ENCODE peak calls at places on chromosomes 13 and 19, in nine cellular contexts. A is left lung, K is stomach, X is PC-3, S is uterus, D is esophagus squamous epithelium, W is breast epithelium, C is IMR-90, L is ascending aorta. M is an unnamed sample.

GRCh38 chr13:63773476-63773875 is 2357.8 kb upstream of the PCDH20 start:
- DNase-seq in A (no peak), K (no peak), X (no peak), S (no peak), D (no peak), W (no peak), C (no peak), L (no peak), M (no peak)

GRCh38 chr13:33353210-33353609 is 67.7 kb upstream of the STARD13 start:
- DNase-seq in A (peak; percentile 82), K (no peak), X (no peak), S (no peak), D (no peak), W (peak; percentile 48), C (no peak), L (peak; percentile 78), M (no peak)

GRCh38 chr19:10043286-10043927 is 30.1 kb downstream of the RDH8 start:
- DNase-seq in A (no peak), K (no peak), X (peak; percentile 23), S (no peak), D (no peak), W (no peak), C (peak; percentile 33), L (no peak), M (no peak)

GRCh38 chr19:2719910-2720776 is 1.0 kb downstream of the DIRAS1 start:
- DNase-seq in A (no peak), K (no peak), X (no peak), S (no peak), D (no peak), W (no peak), C (peak; percentile 40), L (no peak), M (no peak)

GRCh38 chr13:98144501-98145350 is 1.8 kb downstream of the FARP1 start:
- DNase-seq in A (no peak), K (no peak), X (peak; percentile 62), S (no peak), D (no peak), W (no peak), C (peak; percentile 77), L (no peak), M (no peak)

GRCh38 chr19:42280761-42281174 is 11.7 kb downstream of the CIC start:
- DNase-seq in A (no peak), K (no peak), X (no peak), S (peak; percentile 86), D (no peak), W (no peak), C (peak; percentile 17), L (peak; percentile 92), M (no peak)

GRCh38 chr19:46716672-46717033 is 261 bp downstream of the PRKD2 start:
- DNase-seq in A (no peak), K (no peak), X (no peak), S (no peak), D (no peak), W (no peak), C (no peak), L (no peak), M (no peak)

GRCh38 chr13:36919833-36920611 is at the start of gene SMAD9:
- DNase-seq in A (peak; percentile 84), K (peak; percentile 82), X (peak; percentile 48), S (peak; percentile 78), D (no peak), W (peak; percentile 30), C (peak; percentile 67), L (peak; percentile 86), M (peak; percentile 25)

GRCh38 chr13:95462801-95463200 is 89.7 kb upstream of the CLDN10 start:
- DNase-seq in A (no peak), K (no peak), X (no peak), S (no peak), D (no peak), W (no peak), C (no peak), L (no peak), M (no peak)

GRCh38 chr13:60135344-60135743 is 28.4 kb downstream of the DIAPH3 start:
- DNase-seq in A (no peak), K (no peak), X (no peak), S (no peak), D (no peak), W (no peak), C (no peak), L (no peak), M (no peak)

GRCh38 chr13:60137911-60138570 is 25.7 kb downstream of the DIAPH3 start:
- DNase-seq in A (no peak), K (no peak), X (no peak), S (no peak), D (no peak), W (no peak), C (no peak), L (no peak), M (no peak)

GRCh38 chr13:60138674-60139073 is 25.1 kb downstream of the DIAPH3 start:
- DNase-seq in A (no peak), K (no peak), X (no peak), S (no peak), D (no peak), W (no peak), C (no peak), L (no peak), M (no peak)

GRCh38 chr13:60143775-60144174 is 20.0 kb downstream of the DIAPH3 start:
- DNase-seq in A (no peak), K (no peak), X (peak; percentile 21), S (no peak), D (no peak), W (no peak), C (no peak), L (no peak), M (no peak)

DNA sequence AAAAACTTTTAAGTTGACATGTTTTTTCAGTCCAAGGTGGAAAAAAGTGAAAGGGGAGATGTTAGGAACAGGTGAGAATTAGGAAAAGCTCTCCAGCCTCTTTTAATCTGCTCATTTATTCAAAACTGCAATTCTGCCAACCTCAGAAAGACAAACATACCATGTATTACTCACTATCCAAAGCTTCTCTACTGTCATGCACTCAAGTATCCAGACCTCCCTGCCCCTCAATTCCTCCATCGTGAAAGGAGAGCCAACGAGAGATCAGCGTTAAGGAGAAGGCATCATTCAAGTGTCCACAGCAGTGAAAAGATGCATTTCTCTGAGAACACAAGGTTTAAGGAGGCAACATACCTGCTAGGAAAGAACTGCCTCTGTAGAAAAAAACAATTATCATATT is 24.5 kb downstream of the DIAPH3 start:
- DNase-seq in A (no peak), K (no peak), X (peak; percentile 32), S (no peak), D (no peak), W (no peak), C (peak; percentile 43), L (no peak), M (no peak)
- H3K27ac ChIP-seq in A (no peak overlapping the region), K (no peak overlapping the region), X (no peak overlapping the region), S (no peak overlapping the region), D (no peak overlapping the region), W (no peak overlapping the region), C (no peak overlapping the region), L (no peak overlapping the region), M (no peak overlapping the region)

GRCh38 chr13:101714195-101714594 is 261.7 kb downstream of the ITGBL1 start:
- DNase-seq in A (no peak), K (no peak), X (no peak), S (no peak), D (no peak), W (no peak), C (no peak), L (no peak), M (no peak)

DNA sequence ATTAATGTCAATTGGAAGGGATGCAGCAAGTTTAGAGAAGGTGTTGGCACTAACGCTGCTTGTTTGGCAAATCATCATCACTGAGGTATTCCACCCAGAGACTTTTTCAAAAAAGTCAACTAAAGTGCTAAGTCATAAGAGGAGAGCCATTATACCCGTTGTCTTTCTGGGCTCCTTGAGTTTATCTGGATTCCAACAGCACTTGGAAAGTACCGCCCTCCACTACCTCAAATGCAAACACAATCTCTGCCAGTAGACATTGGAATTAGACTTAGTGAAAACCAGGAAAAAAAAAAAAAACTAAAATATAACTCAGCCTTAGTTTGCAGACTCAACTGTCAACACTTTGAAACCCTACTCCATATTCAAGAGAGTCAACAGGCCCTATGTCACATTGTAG is 266.0 kb downstream of the ITGBL1 start:
- DNase-seq in A (no peak), K (no peak), X (no peak), S (no peak), D (no peak), W (no peak), C (no peak), L (no peak), M (no peak)
- H3K27ac ChIP-seq in A (no peak overlapping the region), K (no peak overlapping the region), X (no peak overlapping the region), S (no peak overlapping the region), D (no peak overlapping the region), W (no peak overlapping the region), C (no peak overlapping the region), L (peak overlapping the region; percentile 28), M (no peak overlapping the region)

DNA sequence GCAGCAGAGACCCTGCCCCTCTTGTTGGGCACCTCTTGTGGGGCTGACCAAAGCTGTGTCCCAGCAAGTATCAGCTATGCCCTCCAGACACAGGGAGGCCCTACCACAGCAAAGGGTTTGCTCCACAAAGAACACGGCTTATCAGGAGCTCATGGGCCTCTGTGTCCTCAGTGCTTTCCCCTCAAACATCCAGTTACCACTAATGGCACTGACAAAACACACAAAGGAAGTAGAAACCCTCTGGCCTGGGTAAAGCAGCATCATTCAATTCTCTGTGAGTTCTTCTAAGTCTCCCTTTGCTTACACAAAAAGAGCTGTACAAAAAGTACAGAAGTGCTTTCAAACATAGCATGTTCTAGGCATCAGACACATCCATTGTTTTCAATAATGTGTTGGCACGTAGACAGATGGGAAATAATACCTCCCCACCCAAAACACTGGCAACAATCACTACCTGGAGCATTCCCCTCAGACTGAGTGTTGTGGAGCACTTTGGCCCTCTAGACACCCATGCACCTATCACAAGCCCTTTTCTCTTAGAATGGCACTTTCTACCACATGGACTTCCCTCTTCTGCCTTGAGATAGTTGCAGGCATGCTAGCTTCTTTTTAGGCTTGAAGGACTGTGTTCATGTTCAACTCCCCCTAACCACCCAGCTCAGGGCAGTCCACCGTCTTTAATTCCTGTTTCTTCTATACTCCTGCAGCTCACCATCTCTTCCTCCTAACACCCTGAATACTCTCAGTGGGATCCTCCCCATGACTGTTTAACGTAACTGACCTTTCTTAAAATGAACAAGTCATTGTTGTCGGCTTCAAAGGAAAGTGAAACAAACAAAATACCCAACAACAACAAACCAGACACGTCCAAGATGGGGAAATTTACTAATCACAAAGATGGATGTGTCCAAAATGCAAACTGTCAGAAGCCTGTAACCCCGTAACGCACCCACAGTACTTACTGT is 43.5 kb downstream of the ATP7B start:
- DNase-seq in A (no peak), K (no peak), X (no peak), S (no peak), D (no peak), W (no peak), C (no peak), L (no peak), M (no peak)
- H3K27ac ChIP-seq in A (no peak overlapping the region), K (no peak overlapping the region), X (no peak overlapping the region), S (peak overlapping the region; percentile 33), D (no peak overlapping the region), W (peak overlapping the region; percentile 32), C (no peak overlapping the region), L (no peak overlapping the region), M (no peak overlapping the region)

DNA sequence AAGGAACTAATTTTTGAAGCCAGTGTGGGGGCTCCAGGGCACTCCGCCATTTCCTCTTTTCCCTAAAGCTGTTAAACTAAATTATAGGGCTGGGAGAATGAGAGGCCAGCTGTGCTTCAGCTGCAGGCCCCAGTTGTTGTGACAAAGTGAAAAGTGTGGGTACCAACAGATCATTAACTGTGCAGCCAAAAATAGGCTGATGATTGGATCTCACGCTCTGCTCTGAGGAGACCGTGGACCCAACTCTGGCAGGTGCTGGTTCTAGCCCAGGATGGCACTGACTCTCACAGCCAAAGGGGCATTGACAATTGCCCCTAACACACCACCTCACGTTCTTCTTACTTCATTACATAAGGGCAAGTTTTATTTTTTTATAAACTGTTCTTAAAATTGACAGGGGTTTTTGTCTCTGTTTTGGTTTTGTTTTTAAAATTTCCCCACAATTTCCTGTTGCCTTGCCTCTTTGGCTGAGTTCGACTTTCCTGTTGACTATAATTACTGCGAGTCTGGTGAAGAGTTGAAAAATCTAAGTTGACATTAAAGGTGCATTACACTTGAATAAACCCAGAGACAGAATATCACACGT is 391.0 kb downstream of the FGF9 start:
- DNase-seq in A (no peak), K (no peak), X (no peak), S (no peak), D (no peak), W (no peak), C (no peak), L (no peak), M (no peak)
- H3K27ac ChIP-seq in A (peak overlapping the region; percentile 7), K (no peak overlapping the region), X (no peak overlapping the region), S (no peak overlapping the region), D (no peak overlapping the region), W (no peak overlapping the region), C (no peak overlapping the region), L (no peak overlapping the region), M (no peak overlapping the region)